ENCODE peak calls at places on chromosomes 16 and 17, in six cellular contexts. One of them, this sample, is unnamed.

GRCh38 chr16:84340305-84341040 is 27.9 kb upstream of the ATP2C2 start:
- DNase-seq in mucosa of descending colon: peak; percentile 84
- DNase-seq in LNCaP clone FGC: peak; percentile 45
- DNase-seq in ovary: no peak
- DNase-seq in IMR-90: no peak
- DNase-seq in fibroblast of the aortic adventitia: no peak
- DNase-seq in this sample: peak; percentile 7

GRCh38 chr17:4365628-4366311 is 705 bp downstream of the UBE2G1 start:
- DNase-seq in mucosa of descending colon: peak; percentile 51
- DNase-seq in LNCaP clone FGC: no peak
- DNase-seq in ovary: peak; percentile 68
- DNase-seq in IMR-90: no peak
- DNase-seq in fibroblast of the aortic adventitia: no peak
- DNase-seq in this sample: no peak

GRCh38 chr17:35146214-35146833 is 1.3 kb upstream of the UNC45B start:
- DNase-seq in mucosa of descending colon: no peak
- DNase-seq in LNCaP clone FGC: no peak
- DNase-seq in ovary: no peak
- DNase-seq in IMR-90: no peak
- DNase-seq in fibroblast of the aortic adventitia: no peak
- DNase-seq in this sample: no peak

GRCh38 chr17:21678451-21679081 is 13.8 kb upstream of the KCNJ18 start:
- DNase-seq in mucosa of descending colon: peak; percentile 40
- DNase-seq in LNCaP clone FGC: no peak
- DNase-seq in ovary: no peak
- DNase-seq in IMR-90: no peak
- DNase-seq in fibroblast of the aortic adventitia: no peak
- DNase-seq in this sample: no peak

GRCh38 chr16:11609474-11610120 is 22.9 kb upstream of the LITAF start:
- DNase-seq in mucosa of descending colon: no peak
- DNase-seq in LNCaP clone FGC: no peak
- DNase-seq in ovary: no peak
- DNase-seq in IMR-90: no peak
- DNase-seq in fibroblast of the aortic adventitia: no peak
- DNase-seq in this sample: no peak

GRCh38 chr17:37746617-37747016 is 1.8 kb upstream of the HNF1B start:
- DNase-seq in mucosa of descending colon: no peak
- DNase-seq in LNCaP clone FGC: no peak
- DNase-seq in ovary: no peak
- DNase-seq in IMR-90: no peak
- DNase-seq in fibroblast of the aortic adventitia: no peak
- DNase-seq in this sample: no peak

GRCh38 chr17:30291571-30292489 is at the start of gene BLMH:
- DNase-seq in mucosa of descending colon: peak; percentile 80
- DNase-seq in LNCaP clone FGC: no peak
- DNase-seq in ovary: peak; percentile 90
- DNase-seq in IMR-90: peak; percentile 77
- DNase-seq in fibroblast of the aortic adventitia: peak; percentile 75
- DNase-seq in this sample: peak; percentile 79

GRCh38 chr17:67139784-67140665 is 95.7 kb downstream of the CACNG1 start:
- DNase-seq in mucosa of descending colon: no peak
- DNase-seq in LNCaP clone FGC: no peak
- DNase-seq in ovary: no peak
- DNase-seq in IMR-90: peak; percentile 42
- DNase-seq in fibroblast of the aortic adventitia: peak; percentile 39
- DNase-seq in this sample: peak; percentile 34

GRCh38 chr16:27639588-27640276 is 89.8 kb downstream of the KATNIP start:
- DNase-seq in mucosa of descending colon: peak; percentile 65
- DNase-seq in LNCaP clone FGC: no peak
- DNase-seq in ovary: no peak
- DNase-seq in IMR-90: peak; percentile 65
- DNase-seq in fibroblast of the aortic adventitia: peak; percentile 67
- DNase-seq in this sample: peak; percentile 63

GRCh38 chr17:47633996-47634395 is 15.7 kb upstream of the KPNB1 start:
- DNase-seq in mucosa of descending colon: no peak
- DNase-seq in LNCaP clone FGC: no peak
- DNase-seq in ovary: no peak
- DNase-seq in IMR-90: no peak
- DNase-seq in fibroblast of the aortic adventitia: no peak
- DNase-seq in this sample: no peak

GRCh38 chr17:75152971-75153853 is 1.1 kb downstream of the JPT1 start:
- DNase-seq in mucosa of descending colon: peak; percentile 72
- DNase-seq in LNCaP clone FGC: peak; percentile 38
- DNase-seq in ovary: no peak
- DNase-seq in IMR-90: peak; percentile 28
- DNase-seq in fibroblast of the aortic adventitia: no peak
- DNase-seq in this sample: peak; percentile 37

GRCh38 chr17:29125651-29126050 is 54.5 kb downstream of the MYO18A start:
- DNase-seq in mucosa of descending colon: no peak
- DNase-seq in LNCaP clone FGC: no peak
- DNase-seq in ovary: no peak
- DNase-seq in IMR-90: no peak
- DNase-seq in fibroblast of the aortic adventitia: no peak
- DNase-seq in this sample: no peak

GRCh38 chr17:32498362-32498761 is 11.6 kb downstream of the CDK5R1 start:
- DNase-seq in mucosa of descending colon: no peak
- DNase-seq in LNCaP clone FGC: no peak
- DNase-seq in ovary: no peak
- DNase-seq in IMR-90: no peak
- DNase-seq in fibroblast of the aortic adventitia: no peak
- DNase-seq in this sample: no peak

GRCh38 chr16:89315791-89316581 is 98.5 kb downstream of the ZNF778 start:
- DNase-seq in mucosa of descending colon: no peak
- DNase-seq in LNCaP clone FGC: no peak
- DNase-seq in ovary: no peak
- DNase-seq in IMR-90: peak; percentile 89
- DNase-seq in fibroblast of the aortic adventitia: peak; percentile 78
- DNase-seq in this sample: peak; percentile 90

GRCh38 chr16:71288570-71288889 is 672 bp downstream of the CMTR2 start:
- DNase-seq in mucosa of descending colon: no peak
- DNase-seq in LNCaP clone FGC: no peak
- DNase-seq in ovary: no peak
- DNase-seq in IMR-90: peak; percentile 10
- DNase-seq in fibroblast of the aortic adventitia: no peak
- DNase-seq in this sample: peak; percentile 12

GRCh38 chr17:78899361-78900260 is 3.4 kb downstream of the CEP295NL start:
- DNase-seq in mucosa of descending colon: no peak
- DNase-seq in LNCaP clone FGC: no peak
- DNase-seq in ovary: peak; percentile 55
- DNase-seq in IMR-90: no peak
- DNase-seq in fibroblast of the aortic adventitia: peak; percentile 69
- DNase-seq in this sample: no peak

GRCh38 chr17:47697948-47698711 is 4.2 kb downstream of the TBKBP1 start:
- DNase-seq in mucosa of descending colon: no peak
- DNase-seq in LNCaP clone FGC: no peak
- DNase-seq in ovary: peak; percentile 38
- DNase-seq in IMR-90: no peak
- DNase-seq in fibroblast of the aortic adventitia: no peak
- DNase-seq in this sample: no peak

GRCh38 chr17:7440823-7441174 is 1.5 kb downstream of the FGF11 start:
- DNase-seq in mucosa of descending colon: no peak
- DNase-seq in LNCaP clone FGC: no peak
- DNase-seq in ovary: peak; percentile 65
- DNase-seq in IMR-90: no peak
- DNase-seq in fibroblast of the aortic adventitia: peak; percentile 22
- DNase-seq in this sample: peak; percentile 41

GRCh38 chr16:10511829-10512228 is 68.6 kb downstream of the EMP2 start:
- DNase-seq in mucosa of descending colon: no peak
- DNase-seq in LNCaP clone FGC: no peak
- DNase-seq in ovary: no peak
- DNase-seq in IMR-90: no peak
- DNase-seq in fibroblast of the aortic adventitia: no peak
- DNase-seq in this sample: no peak

GRCh38 chr17:33776903-33777302 is 478.2 kb upstream of the CCL2 start:
- DNase-seq in mucosa of descending colon: no peak
- DNase-seq in LNCaP clone FGC: no peak
- DNase-seq in ovary: no peak
- DNase-seq in IMR-90: no peak
- DNase-seq in fibroblast of the aortic adventitia: no peak
- DNase-seq in this sample: no peak

DNA sequence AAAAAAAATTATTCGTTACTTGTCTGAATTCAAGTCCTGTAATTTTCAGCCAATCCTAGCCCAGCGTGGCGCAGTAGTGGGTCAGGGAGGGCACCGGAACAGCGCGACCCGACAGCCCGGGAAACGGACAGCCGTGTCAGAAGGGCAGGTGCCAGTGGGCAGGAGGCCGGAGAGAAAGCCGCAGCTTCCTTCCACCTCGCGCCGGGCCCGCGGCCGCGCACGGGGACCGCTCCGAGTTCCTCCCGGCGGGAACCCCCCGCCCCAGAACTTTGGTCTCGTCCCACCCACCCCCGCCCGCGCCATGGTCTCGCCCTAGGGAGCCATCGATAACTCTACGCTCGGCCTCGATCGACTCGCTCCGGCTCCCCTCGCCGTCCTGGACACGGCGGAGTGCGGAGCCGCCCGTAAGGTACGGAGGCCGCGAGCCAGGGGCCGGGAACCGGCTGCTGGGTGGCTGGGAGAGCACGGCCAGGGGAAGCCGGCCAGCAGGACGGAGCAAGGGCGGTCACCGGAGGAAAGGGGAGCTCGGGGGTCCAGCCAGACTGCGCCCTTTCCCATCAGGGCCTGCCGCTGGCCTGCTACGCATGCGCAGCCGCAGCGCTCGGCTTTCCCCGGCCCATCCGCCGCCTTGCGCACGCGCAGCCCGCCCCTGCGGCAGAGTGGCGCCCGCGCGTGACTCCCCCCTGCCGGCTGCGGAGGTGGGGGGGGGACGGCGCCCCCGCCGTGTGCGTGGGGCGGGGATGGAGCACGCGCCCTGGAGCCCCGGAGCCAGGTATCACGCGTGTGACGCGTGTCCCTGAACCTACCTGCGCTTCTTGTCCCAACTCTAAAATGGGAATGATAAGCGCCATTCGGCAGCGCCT is at the start of gene MLST8:
- DNase-seq in mucosa of descending colon: peak; percentile 85
- DNase-seq in LNCaP clone FGC: peak; percentile 45
- DNase-seq in ovary: peak; percentile 93
- DNase-seq in IMR-90: peak; percentile 80
- DNase-seq in fibroblast of the aortic adventitia: peak; percentile 87
- DNase-seq in this sample: peak; percentile 81
- TF ChIP-seq CTCF in mucosa of descending colon: no peak
- TF ChIP-seq CTCF in LNCaP clone FGC: no peak
- TF ChIP-seq CTCF in ovary: peak; percentile 25
- TF ChIP-seq CTCF in IMR-90: peak; percentile 14
- TF ChIP-seq CTCF in fibroblast of the aortic adventitia: no peak
- TF ChIP-seq CTCF in this sample: no peak

GRCh38 chr16:55499281-55499680 is 9.6 kb upstream of the LPCAT2 start:
- DNase-seq in mucosa of descending colon: no peak
- DNase-seq in LNCaP clone FGC: no peak
- DNase-seq in ovary: no peak
- DNase-seq in IMR-90: no peak
- DNase-seq in fibroblast of the aortic adventitia: no peak
- DNase-seq in this sample: no peak
- H3K4me3 ChIP-seq in mucosa of descending colon: no peak overlapping the region
- H3K4me3 ChIP-seq in LNCaP clone FGC: no peak overlapping the region
- H3K4me3 ChIP-seq in ovary: no peak overlapping the region
- H3K4me3 ChIP-seq in IMR-90: no peak overlapping the region
- H3K4me3 ChIP-seq in fibroblast of the aortic adventitia: no peak overlapping the region
- H3K4me3 ChIP-seq in this sample: no peak overlapping the region

DNA sequence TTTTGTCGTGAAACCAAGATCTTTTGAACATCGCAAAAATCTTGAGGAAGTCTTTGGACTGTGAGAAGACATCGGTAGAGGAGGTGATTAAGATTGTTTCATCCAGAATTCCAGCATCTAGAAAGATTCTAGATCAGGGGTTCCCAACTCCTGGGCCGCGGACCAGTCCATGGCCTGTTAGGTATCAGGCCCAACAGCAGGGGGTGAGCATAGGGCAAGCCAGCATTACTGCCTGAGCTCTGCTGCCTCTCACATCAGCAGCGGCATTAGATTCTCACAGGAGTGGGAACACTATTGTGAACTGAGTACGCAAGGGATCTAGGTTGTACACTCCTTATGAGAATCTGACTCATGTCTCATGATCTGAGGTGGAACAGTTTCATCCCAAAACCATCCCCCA is 600.6 kb upstream of the CDH11 start:
- DNase-seq in mucosa of descending colon: no peak
- DNase-seq in LNCaP clone FGC: no peak
- DNase-seq in ovary: no peak
- DNase-seq in IMR-90: no peak
- DNase-seq in fibroblast of the aortic adventitia: no peak
- DNase-seq in this sample: no peak
- TF ChIP-seq CTCF in mucosa of descending colon: no peak
- TF ChIP-seq CTCF in LNCaP clone FGC: peak; percentile 24
- TF ChIP-seq CTCF in ovary: no peak
- TF ChIP-seq CTCF in IMR-90: no peak
- TF ChIP-seq CTCF in fibroblast of the aortic adventitia: no peak
- TF ChIP-seq CTCF in this sample: no peak

GRCh38 chr17:17808706-17809432 is 27.9 kb downstream of the SREBF1 start:
- DNase-seq in mucosa of descending colon: no peak
- DNase-seq in LNCaP clone FGC: no peak
- DNase-seq in ovary: no peak
- DNase-seq in IMR-90: peak; percentile 37
- DNase-seq in fibroblast of the aortic adventitia: peak; percentile 42
- DNase-seq in this sample: peak; percentile 63

GRCh38 chr17:17812211-17813054 is 24.4 kb downstream of the SREBF1 start:
- DNase-seq in mucosa of descending colon: peak; percentile 80
- DNase-seq in LNCaP clone FGC: no peak
- DNase-seq in ovary: peak; percentile 90
- DNase-seq in IMR-90: peak; percentile 41
- DNase-seq in fibroblast of the aortic adventitia: peak; percentile 61
- DNase-seq in this sample: peak; percentile 70

GRCh38 chr17:17809527-17810373 is 27.0 kb downstream of the SREBF1 start:
- DNase-seq in mucosa of descending colon: no peak
- DNase-seq in LNCaP clone FGC: no peak
- DNase-seq in ovary: peak; percentile 89
- DNase-seq in IMR-90: no peak
- DNase-seq in fibroblast of the aortic adventitia: peak; percentile 37
- DNase-seq in this sample: peak; percentile 64

GRCh38 chr17:17811381-17812210 is 25.2 kb downstream of the SREBF1 start:
- DNase-seq in mucosa of descending colon: no peak
- DNase-seq in LNCaP clone FGC: peak; percentile 75
- DNase-seq in ovary: peak; percentile 81
- DNase-seq in IMR-90: no peak
- DNase-seq in fibroblast of the aortic adventitia: no peak
- DNase-seq in this sample: no peak

DNA sequence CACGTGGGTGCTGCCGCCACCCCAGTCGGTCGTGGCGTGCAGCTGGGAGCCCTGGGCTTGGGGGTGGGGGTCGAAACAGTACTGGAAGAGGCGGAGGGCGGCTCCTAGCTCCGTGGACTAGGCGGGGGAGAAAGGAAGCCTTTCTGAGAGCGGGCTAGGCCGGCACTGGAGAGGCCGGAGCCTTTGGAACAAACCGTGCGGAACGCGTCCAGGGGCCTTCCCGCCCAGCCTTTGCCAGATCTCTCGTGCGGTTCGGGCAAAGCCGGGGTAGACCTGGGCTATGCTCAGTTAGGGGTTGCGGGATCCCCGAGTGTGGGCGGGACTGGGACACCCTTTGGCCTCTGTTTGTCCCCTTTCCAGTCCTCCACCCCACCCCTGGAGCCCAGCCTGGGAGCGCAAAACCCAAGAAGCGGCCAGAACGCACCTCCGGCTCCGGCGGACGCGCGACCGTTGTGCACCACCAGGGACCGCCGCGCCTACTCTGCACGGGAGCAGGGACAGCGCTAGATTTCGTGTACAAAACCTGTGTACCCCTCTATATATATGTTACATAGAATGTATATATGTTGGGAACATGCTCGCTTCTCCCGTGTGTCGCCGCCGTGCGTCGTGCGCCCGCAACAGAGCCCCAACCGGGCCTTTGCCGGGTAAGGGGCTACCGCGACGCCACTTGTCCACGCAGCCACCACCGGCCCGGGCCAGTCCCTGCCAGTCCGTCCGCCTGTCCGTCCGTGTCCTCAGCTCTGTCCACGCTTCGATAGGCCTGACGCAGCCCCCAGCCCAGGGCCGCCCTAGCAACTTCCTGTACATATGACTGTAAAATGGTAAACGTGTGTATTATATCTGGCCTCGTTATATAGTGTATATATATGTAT is 26.2 kb downstream of the SREBF1 start:
- DNase-seq in mucosa of descending colon: no peak
- DNase-seq in LNCaP clone FGC: no peak
- DNase-seq in ovary: peak; percentile 84
- DNase-seq in IMR-90: no peak
- DNase-seq in fibroblast of the aortic adventitia: peak; percentile 33
- DNase-seq in this sample: peak; percentile 49
- H3K4me3 ChIP-seq in mucosa of descending colon: no peak overlapping the region
- H3K4me3 ChIP-seq in LNCaP clone FGC: peak overlapping the region; percentile 25
- H3K4me3 ChIP-seq in ovary: peak overlapping the region; percentile 36
- H3K4me3 ChIP-seq in IMR-90: no peak overlapping the region
- H3K4me3 ChIP-seq in fibroblast of the aortic adventitia: no peak overlapping the region
- H3K4me3 ChIP-seq in this sample: no peak overlapping the region

This sample was measured in fibroblast of mammary gland.